ENCODE peak calls at places on chromosomes 7 and 10, in seven cellular contexts. B is AG04450, Q is cardiac muscle cell, S is endothelial cell of umbilical vein, E is HL-60, I is esophagus squamous epithelium, D is brain microvascular endothelial cell. F is an unnamed sample.

GRCh38 chr10:71239946-71240795 is 27.8 kb downstream of the UNC5B start:
- DNase-seq in I (no peak), B (no peak), S (peak), D (no peak), E (no peak), Q (no peak), F (no peak)

GRCh38 chr10:117476716-117477115 is 65.8 kb upstream of the EMX2 start:
- DNase-seq in I (no peak), E (no peak), S (no peak), Q (no peak), D (no peak), B (no peak), F (no peak)

GRCh38 chr10:103592186-103593021 is 98.9 kb downstream of the NEURL1 start:
- DNase-seq in Q (peak), D (peak), I (no peak), S (peak), B (no peak), E (peak), F (peak)

GRCh38 chr10:116629340-116629739 is 8.6 kb downstream of the PNLIPRP2 start:
- DNase-seq in Q (no peak), I (no peak), D (no peak), E (no peak), B (no peak), S (no peak), F (no peak)

GRCh38 chr10:54284526-54285193 is 516.4 kb downstream of the PCDH15 start:
- DNase-seq in E (no peak), B (no peak), D (no peak), Q (no peak), I (no peak), S (no peak), F (no peak)

GRCh38 chr7:50534690-50535290 is 30.4 kb downstream of the DDC start:
- DNase-seq in I (no peak), B (peak), D (peak), Q (no peak), S (peak), E (peak), F (no peak)

GRCh38 chr10:117619710-117620405 is 77.3 kb downstream of the EMX2 start:
- DNase-seq in S (no peak), I (no peak), B (no peak), E (no peak), Q (no peak), D (no peak), F (no peak)

GRCh38 chr7:7773334-7774308 is 55.2 kb upstream of the RPA3 start:
- DNase-seq in D (no peak), Q (no peak), E (no peak), B (no peak), S (no peak), I (no peak), F (no peak)

GRCh38 chr10:78613132-78613531 is 455.6 kb upstream of the ZMIZ1 start:
- DNase-seq in Q (no peak), B (no peak), E (no peak), S (no peak), D (no peak), I (no peak), F (no peak)

GRCh38 chr10:5293691-5294550 is 70.8 kb upstream of the UCN3 start:
- DNase-seq in B (no peak), D (peak), Q (peak), S (peak), E (peak), I (no peak), F (peak)

GRCh38 chr7:51275532-51275931 is 41.1 kb downstream of the COBL start:
- DNase-seq in D (no peak), B (no peak), I (no peak), S (no peak), E (no peak), Q (peak), F (no peak)

GRCh38 chr10:86007171-86007570 is 359.4 kb downstream of the GRID1 start:
- DNase-seq in B (no peak), Q (no peak), E (no peak), D (no peak), S (no peak), I (no peak), F (no peak)

GRCh38 chr7:128867842-128868623 is 5.4 kb downstream of the ATP6V1F start:
- DNase-seq in D (peak), B (no peak), E (no peak), Q (peak), S (no peak), I (no peak), F (no peak)

GRCh38 chr10:22544325-22545068 is 169.9 kb downstream of the PIP4K2A start:
- DNase-seq in S (no peak), D (no peak), B (no peak), Q (no peak), E (no peak), I (no peak), F (no peak)

GRCh38 chr10:63409465-63410027 is 56.2 kb downstream of the JMJD1C start:
- DNase-seq in Q (peak), I (no peak), D (peak), S (peak), B (no peak), E (no peak), F (no peak)

GRCh38 chr10:12195281-12195602 is 449 bp downstream of the NUDT5 start:
- DNase-seq in E (no peak), I (no peak), S (no peak), Q (peak), D (no peak), B (no peak), F (no peak)

GRCh38 chr10:116877391-116877790 is 28.1 kb downstream of the ENO4 start:
- DNase-seq in Q (no peak), S (no peak), E (no peak), B (no peak), I (no peak), D (no peak), F (no peak)

GRCh38 chr10:95246582-95247051 is 44.2 kb downstream of the PDLIM1 start:
- DNase-seq in D (peak), B (no peak), I (no peak), Q (peak), S (peak), E (peak), F (peak)

GRCh38 chr7:156019776-156020565 is 207.7 kb upstream of the SHH start:
- DNase-seq in S (no peak), I (no peak), E (no peak), Q (no peak), D (no peak), B (no peak), F (no peak)

GRCh38 chr7:51354897-51355296 is 38.3 kb upstream of the COBL start:
- DNase-seq in I (no peak), Q (no peak), D (no peak), B (no peak), E (no peak), S (no peak), F (no peak)

GRCh38 chr7:134741901-134742635 is 37.4 kb upstream of the CALD1 start:
- DNase-seq in Q (no peak), S (peak), I (no peak), E (no peak), D (peak), B (peak), F (no peak)

GRCh38 chr7:74252893-74253292 is 1.3 kb downstream of the RFC2 start:
- DNase-seq in E (peak), Q (no peak), D (no peak), I (no peak), S (no peak), B (no peak), F (peak)

GRCh38 chr7:149547126-149547525 is 49.5 kb upstream of the ZNF746 start:
- DNase-seq in D (no peak), B (no peak), S (no peak), Q (no peak), E (no peak), I (no peak), F (no peak)

GRCh38 chr10:122113161-122113944 is 124.4 kb downstream of the TACC2 start:
- DNase-seq in Q (peak), D (peak), S (peak), I (no peak), B (peak), E (peak), F (peak)
- TF ChIP-seq CTCF in Q (peak), D (peak), S (peak), I (peak), B (peak), E (no peak), F (no peak)

DNA sequence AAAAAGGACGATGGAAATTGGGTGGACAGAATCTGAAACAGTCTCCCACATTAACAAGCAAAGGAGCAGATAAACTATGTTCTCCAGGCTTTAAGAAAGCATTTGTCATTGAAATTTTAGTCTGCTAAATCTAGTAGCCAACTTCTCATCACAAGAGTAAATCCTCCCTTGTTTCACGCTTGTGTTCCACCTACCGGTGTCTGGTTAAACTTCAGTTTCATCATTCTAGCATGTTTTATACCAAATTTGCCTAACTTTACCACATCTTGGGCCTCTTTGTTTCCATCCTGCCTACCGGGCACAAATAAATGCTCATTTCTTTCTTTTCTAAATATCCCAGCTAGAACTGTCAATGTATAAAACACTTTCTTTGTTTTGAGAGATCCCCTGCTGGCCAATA is 5.8 kb downstream of the LIPA start:
- DNase-seq in S (no peak), I (no peak), Q (no peak), E (no peak), D (no peak), B (no peak), F (peak)
- TF ChIP-seq CTCF in S (no peak), I (no peak), Q (no peak), E (no peak), D (no peak), B (no peak), F (no peak)

GRCh38 chr10:24381235-24382010 is 172.5 kb downstream of the KIAA1217 start:
- DNase-seq in E (no peak), I (no peak), D (no peak), Q (no peak), B (no peak), S (no peak), F (no peak)
- TF ChIP-seq CTCF in E (no peak), I (no peak), D (no peak), Q (no peak), B (no peak), S (no peak), F (no peak)

GRCh38 chr10:31947144-31947926 is 18.7 kb upstream of the ARHGAP12 start:
- DNase-seq in B (peak), Q (no peak), S (peak), D (peak), I (no peak), E (peak), F (no peak)
- TF ChIP-seq CTCF in B (no peak), Q (peak), S (peak), D (peak), I (peak), E (peak), F (no peak)

F was measured in GM13976.